ENCODE peak calls at places on chromosomes 1 and 21, in ten cellular contexts. V, W, P, S, Y, O, F, T, E and A are unnamed samples.

GRCh38 chr1:10917513-10918454 is 94.7 kb upstream of the TARDBP start:
- DNase-seq in V (no peak), W (no peak), P (no peak), S (no peak), Y (no peak), O (no peak), F (no peak), T (no peak), E (no peak), A (no peak)

GRCh38 chr1:154324669-154325582 is at the start of gene ATP8B2:
- DNase-seq in V (peak), W (peak), P (no peak), S (peak), Y (peak), O (peak), F (peak), T (peak), E (peak), A (peak)

GRCh38 chr1:20604678-20605077 is 15.8 kb downstream of the CDA start:
- DNase-seq in V (no peak), W (no peak), P (no peak), S (peak), Y (no peak), O (peak), F (no peak), T (peak), E (no peak), A (no peak)

GRCh38 chr1:92105546-92106081 is 25.5 kb downstream of the BTBD8 start:
- DNase-seq in V (no peak), W (no peak), P (no peak), S (no peak), Y (no peak), O (peak), F (no peak), T (no peak), E (no peak), A (no peak)

GRCh38 chr1:16088996-16089395 is 15.5 kb upstream of the FAM131C start:
- DNase-seq in V (peak), W (no peak), P (no peak), S (no peak), Y (peak), O (peak), F (no peak), T (peak), E (peak), A (peak)

GRCh38 chr1:29121951-29122661 is 1.6 kb downstream of the TMEM200B start:
- DNase-seq in V (no peak), W (no peak), P (no peak), S (peak), Y (peak), O (peak), F (peak), T (peak), E (peak), A (peak)

GRCh38 chr1:214277704-214278635 is 3.0 kb upstream of the SMYD2 start:
- DNase-seq in V (no peak), W (no peak), P (no peak), S (no peak), Y (no peak), O (no peak), F (no peak), T (peak), E (no peak), A (no peak)

GRCh38 chr1:83694449-83694848 is 304.5 kb downstream of the TTLL7 start:
- DNase-seq in V (no peak), W (no peak), P (no peak), S (no peak), Y (no peak), O (no peak), F (peak), T (no peak), E (no peak), A (no peak)

GRCh38 chr1:202081992-202082391 is 40.7 kb upstream of the GPR37L1 start:
- DNase-seq in V (no peak), W (peak), P (no peak), S (no peak), Y (no peak), O (no peak), F (no peak), T (no peak), E (peak), A (no peak)

GRCh38 chr21:42193131-42193671 is 25.7 kb upstream of the ABCG1 start:
- DNase-seq in V (no peak), W (no peak), P (no peak), S (no peak), Y (peak), O (peak), F (no peak), T (no peak), E (peak), A (peak)

GRCh38 chr1:38964140-38964548 is 22.5 kb upstream of the RHBDL2 start:
- DNase-seq in V (no peak), W (no peak), P (no peak), S (no peak), Y (no peak), O (peak), F (no peak), T (no peak), E (no peak), A (no peak)

GRCh38 chr1:234980657-234981396 is 147.8 kb downstream of the TOMM20 start:
- DNase-seq in V (no peak), W (peak), P (peak), S (peak), Y (peak), O (peak), F (peak), T (peak), E (peak), A (peak)

GRCh38 chr1:199218065-199218464 is 579.2 kb downstream of the PTPRC start:
- DNase-seq in V (no peak), W (no peak), P (no peak), S (no peak), Y (no peak), O (no peak), F (peak), T (no peak), E (no peak), A (no peak)

GRCh38 chr1:57118948-57119637 is 153.3 kb upstream of the C8B start:
- DNase-seq in V (no peak), W (no peak), P (no peak), S (no peak), Y (no peak), O (no peak), F (no peak), T (no peak), E (no peak), A (no peak)

GRCh38 chr1:186880982-186881381 is 52.2 kb downstream of the PLA2G4A start:
- DNase-seq in V (no peak), W (no peak), P (no peak), S (no peak), Y (no peak), O (no peak), F (peak), T (no peak), E (no peak), A (peak)

GRCh38 chr1:173853074-173853473 is 14.7 kb downstream of the GAS5 start:
- DNase-seq in V (no peak), W (no peak), P (no peak), S (no peak), Y (peak), O (no peak), F (peak), T (peak), E (peak), A (peak)

GRCh38 chr1:201726700-201727099 is 102.3 kb upstream of the IPO9 start:
- DNase-seq in V (no peak), W (no peak), P (no peak), S (no peak), Y (no peak), O (no peak), F (no peak), T (no peak), E (peak), A (peak)

GRCh38 chr1:158008630-158009029 is 15.2 kb downstream of the KIRREL1 start:
- DNase-seq in V (no peak), W (no peak), P (no peak), S (no peak), Y (no peak), O (peak), F (no peak), T (no peak), E (no peak), A (no peak)

GRCh38 chr1:26190373-26190987 is at the start of gene CATSPER4:
- DNase-seq in V (no peak), W (peak), P (no peak), S (no peak), Y (no peak), O (no peak), F (peak), T (no peak), E (peak), A (peak)

GRCh38 chr1:53329183-53329544 is 1.3 kb upstream of the LRP8 start:
- DNase-seq in V (no peak), W (no peak), P (no peak), S (no peak), Y (no peak), O (no peak), F (no peak), T (no peak), E (no peak), A (no peak)

GRCh38 chr1:15758537-15758936 is at the start of gene FBLIM1:
- DNase-seq in V (no peak), W (no peak), P (no peak), S (no peak), Y (no peak), O (peak), F (no peak), T (no peak), E (no peak), A (no peak)

GRCh38 chr21:24759348-24760118 is 847.7 kb downstream of the MRPL39 start:
- DNase-seq in V (no peak), W (no peak), P (no peak), S (no peak), Y (no peak), O (peak), F (no peak), T (no peak), E (no peak), A (no peak)

GRCh38 chr1:170461762-170462384 is 70.1 kb upstream of the GORAB start:
- DNase-seq in V (no peak), W (no peak), P (peak), S (no peak), Y (peak), O (peak), F (no peak), T (peak), E (peak), A (peak)

GRCh38 chr1:68204965-68205630 is 27.2 kb downstream of the WLS start:
- DNase-seq in V (no peak), W (no peak), P (no peak), S (no peak), Y (no peak), O (peak), F (no peak), T (no peak), E (no peak), A (no peak)

GRCh38 chr1:26482921-26483320 is 10.7 kb downstream of the HMGN2 start:
- DNase-seq in V (no peak), W (no peak), P (no peak), S (no peak), Y (peak), O (no peak), F (no peak), T (peak), E (peak), A (no peak)

GRCh38 chr1:160741092-160741501 is 2.0 kb downstream of the SLAMF7 start:
- DNase-seq in V (no peak), W (no peak), P (no peak), S (no peak), Y (no peak), O (no peak), F (no peak), T (no peak), E (no peak), A (no peak)

GRCh38 chr1:32754282-32755097 is 51.9 kb upstream of the SYNC start:
- DNase-seq in V (no peak), W (no peak), P (no peak), S (no peak), Y (no peak), O (peak), F (peak), T (peak), E (no peak), A (no peak)

GRCh38 chr1:209037064-209037463 is 546.5 kb upstream of the CAMK1G start:
- DNase-seq in V (no peak), W (no peak), P (no peak), S (no peak), Y (no peak), O (no peak), F (no peak), T (no peak), E (no peak), A (no peak)

GRCh38 chr1:209040351-209040750 is 543.2 kb upstream of the CAMK1G start:
- DNase-seq in V (no peak), W (no peak), P (no peak), S (no peak), Y (peak), O (peak), F (no peak), T (no peak), E (no peak), A (no peak)

GRCh38 chr1:209038316-209038715 is 545.2 kb upstream of the CAMK1G start:
- DNase-seq in V (no peak), W (no peak), P (no peak), S (no peak), Y (no peak), O (peak), F (no peak), T (no peak), E (no peak), A (no peak)

GRCh38 chr1:209041936-209042335 is 541.6 kb upstream of the CAMK1G start:
- DNase-seq in V (no peak), W (no peak), P (no peak), S (no peak), Y (peak), O (no peak), F (no peak), T (no peak), E (no peak), A (peak)

DNA sequence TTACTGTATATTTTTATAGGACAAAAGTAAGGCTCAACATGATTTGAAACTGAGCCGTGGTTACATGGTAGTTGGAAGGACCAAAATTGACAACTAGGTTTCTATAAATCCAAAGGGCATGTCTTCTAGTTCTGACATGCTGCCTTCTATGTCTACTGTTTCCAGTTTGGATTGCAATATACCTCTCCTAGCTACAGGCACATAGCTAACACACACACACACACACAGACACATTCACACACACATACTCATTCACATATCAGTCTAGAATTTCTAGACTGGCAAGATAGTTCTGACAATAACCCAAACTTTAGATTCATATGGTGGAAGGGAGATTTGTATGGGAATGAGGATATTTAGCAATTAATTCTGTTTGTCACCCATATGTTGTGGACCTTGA is 544.8 kb upstream of the CAMK1G start:
- DNase-seq in V (no peak), W (no peak), P (no peak), S (no peak), Y (no peak), O (peak), F (no peak), T (no peak), E (no peak), A (no peak)
- TF ChIP-seq CTCF in V (no peak), W (no peak), P (no peak), S (no peak), Y (no peak), O (no peak), F (no peak), T (no peak), E (no peak), A (no peak)

GRCh38 chr1:175303308-175303707 is 110.7 kb upstream of the KIAA0040 start:
- DNase-seq in V (no peak), W (no peak), P (no peak), S (no peak), Y (no peak), O (no peak), F (no peak), T (no peak), E (no peak), A (no peak)

DNA sequence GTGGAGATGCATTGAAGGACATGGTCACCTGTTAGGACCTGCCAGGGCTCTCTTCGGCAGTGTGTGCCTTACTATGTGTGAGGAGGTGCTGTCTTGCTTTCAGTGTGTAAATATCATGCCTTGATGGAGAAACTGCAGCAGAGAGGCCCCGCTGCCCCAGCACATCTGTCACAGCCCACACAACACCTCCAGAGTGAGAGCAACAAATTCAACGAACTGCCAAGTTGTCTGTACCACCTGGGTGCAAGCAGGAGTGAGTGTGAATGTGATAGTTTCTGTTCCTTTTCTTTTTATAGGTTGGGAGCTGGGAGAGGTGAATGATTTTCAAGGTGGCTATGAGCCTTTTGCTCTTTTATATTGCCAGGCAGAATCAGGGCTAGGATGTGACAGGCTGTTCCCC is 114.6 kb upstream of the KIAA0040 start:
- DNase-seq in V (no peak), W (no peak), P (no peak), S (no peak), Y (no peak), O (no peak), F (no peak), T (no peak), E (no peak), A (no peak)
- H3K4me3 ChIP-seq in V (no peak), W (no peak), P (no peak), S (no peak), Y (no peak), O (no peak), F (no peak), T (no peak), E (no peak), A (no peak)

DNA sequence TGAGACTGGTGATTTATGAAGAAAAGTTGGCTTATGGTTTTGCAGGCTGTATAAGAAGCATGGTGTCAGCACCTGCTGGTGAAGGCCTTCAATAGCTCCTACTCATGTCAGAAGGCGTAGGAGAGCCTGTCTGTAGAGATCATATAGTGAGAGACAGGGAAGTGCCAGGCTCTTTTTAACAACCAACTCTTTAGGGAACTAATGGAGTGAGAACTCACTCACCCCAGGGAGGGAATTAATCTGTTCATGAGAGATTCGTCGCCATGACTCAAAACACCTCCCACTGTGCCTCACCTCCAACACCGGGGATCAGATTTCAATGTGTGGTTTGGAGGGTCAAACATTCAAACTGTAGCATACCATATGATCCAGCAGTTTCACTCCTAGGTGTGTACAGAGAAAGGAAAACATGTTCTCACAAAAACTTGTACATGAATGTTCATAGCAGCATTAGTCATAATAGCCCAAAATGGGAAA is 72.6 kb downstream of the TTC3 start:
- DNase-seq in V (peak), W (no peak), P (no peak), S (no peak), Y (peak), O (peak), F (peak), T (peak), E (peak), A (no peak)
- TF ChIP-seq CTCF in V (no peak), W (no peak), P (no peak), S (no peak), Y (peak), O (peak), F (peak), T (no peak), E (peak), A (no peak)

DNA sequence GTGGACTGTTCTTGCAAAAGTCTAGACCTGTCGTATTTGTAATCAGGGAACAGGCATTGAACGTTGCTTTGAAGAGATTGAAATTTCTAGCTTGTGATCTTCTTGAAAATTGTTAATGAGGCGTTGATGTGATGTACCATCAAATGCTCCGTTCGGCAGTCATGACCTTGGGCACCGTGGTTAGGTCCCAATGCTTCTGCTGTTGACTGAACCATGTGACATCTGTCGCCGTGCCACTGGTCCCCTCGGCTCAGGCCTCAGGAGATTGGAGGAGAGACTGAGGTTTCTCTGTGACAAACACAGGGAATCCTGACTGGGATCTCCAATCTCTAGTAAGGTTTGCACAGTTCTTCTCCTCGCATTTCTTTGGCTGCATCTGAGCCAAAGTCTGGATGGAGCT is 18.1 kb upstream of the KCNAB2 start:
- DNase-seq in V (no peak), W (no peak), P (no peak), S (no peak), Y (no peak), O (no peak), F (no peak), T (no peak), E (no peak), A (no peak)
- H3K4me3 ChIP-seq in V (no peak), W (no peak), P (no peak), S (peak), Y (no peak), O (no peak), F (no peak), T (no peak), E (no peak), A (no peak)

DNA sequence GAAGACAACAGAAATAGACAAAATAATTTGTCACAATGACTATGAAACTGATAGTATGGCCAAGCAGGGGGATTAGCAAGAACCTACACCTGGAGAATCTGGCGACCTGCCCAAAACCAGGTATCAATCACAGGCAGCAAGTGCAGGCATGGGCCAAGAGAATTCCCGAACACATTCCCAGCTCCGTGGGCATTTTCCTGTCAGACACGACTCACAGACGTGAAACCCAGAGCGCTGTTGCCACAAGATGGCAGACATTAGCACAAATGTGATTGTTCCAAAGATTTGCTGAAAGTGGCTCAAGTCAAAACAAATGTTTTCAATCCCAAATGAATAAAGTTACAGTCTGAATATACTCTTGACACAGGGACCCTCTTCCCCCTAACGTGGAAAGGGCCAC is 36.8 kb downstream of the HLCS start:
- DNase-seq in V (no peak), W (no peak), P (no peak), S (no peak), Y (no peak), O (peak), F (peak), T (peak), E (peak), A (no peak)
- TF ChIP-seq CTCF in V (no peak), W (peak), P (peak), S (no peak), Y (peak), O (peak), F (peak), T (peak), E (peak), A (peak)

GRCh38 chr1:230680300-230681025 is 33.5 kb downstream of the AGT start:
- DNase-seq in V (no peak), W (no peak), P (no peak), S (no peak), Y (no peak), O (no peak), F (no peak), T (no peak), E (no peak), A (no peak)

GRCh38 chr1:230681599-230681998 is 32.3 kb downstream of the AGT start:
- DNase-seq in V (peak), W (peak), P (peak), S (no peak), Y (peak), O (peak), F (peak), T (peak), E (peak), A (peak)

GRCh38 chr1:230679854-230680253 is 34.1 kb downstream of the AGT start:
- DNase-seq in V (no peak), W (no peak), P (no peak), S (no peak), Y (no peak), O (no peak), F (no peak), T (no peak), E (no peak), A (no peak)

GRCh38 chr1:230677200-230677599 is 34.9 kb downstream of the COG2 start:
- DNase-seq in V (no peak), W (no peak), P (no peak), S (no peak), Y (no peak), O (no peak), F (no peak), T (no peak), E (no peak), A (no peak)

DNA sequence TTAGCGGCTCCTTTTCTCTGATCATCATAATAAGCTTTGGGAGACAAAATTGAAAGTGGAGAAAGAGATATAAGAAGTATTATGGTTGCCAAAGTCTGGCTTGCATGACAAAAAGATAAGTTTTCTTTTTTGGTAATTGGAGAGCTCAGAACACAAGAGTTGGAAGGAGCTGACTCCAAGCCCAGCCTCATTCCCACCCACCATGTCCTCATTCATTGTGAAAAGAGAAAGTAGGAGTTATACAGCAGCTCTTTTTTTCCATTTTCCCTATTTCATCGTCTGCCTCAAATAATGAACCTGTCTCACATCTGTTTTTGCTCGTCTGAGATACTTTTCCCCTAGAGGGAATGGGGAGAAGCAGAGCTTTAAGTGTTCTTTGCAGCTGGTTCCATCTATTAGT is 34.8 kb downstream of the AGT start:
- DNase-seq in V (no peak), W (no peak), P (no peak), S (no peak), Y (no peak), O (no peak), F (no peak), T (no peak), E (no peak), A (no peak)
- H3K4me3 ChIP-seq in V (no peak), W (no peak), P (no peak), S (no peak), Y (no peak), O (no peak), F (no peak), T (no peak), E (no peak), A (no peak)